ENCODE peak calls at places on chromosomes 12 and 14, in seven cellular contexts. Y is neuronal stem cell, O is H9, I is IMR-90, D is mesendoderm, K is mesenchymal stem cell, P is H1. G is an unnamed sample.

GRCh38 chr12:15937902-15938301 is 26.8 kb downstream of the DERA start:
- DNase-seq in Y (no peak), O (no peak), I (no peak), D (no peak), K (no peak), P (no peak), G (no peak)

GRCh38 chr12:100187068-100187467 is 13.5 kb upstream of the ACTR6 start:
- DNase-seq in K (no peak), D (no peak), O (no peak), I (no peak), Y (no peak), P (no peak), G (no peak)

GRCh38 chr14:64971890-64972785 is at the start of gene RAB15:
- DNase-seq in K (peak; percentile 24), O (no peak), D (no peak), P (no peak), Y (no peak), I (peak; percentile 6), G (peak; percentile 49)

GRCh38 chr14:75831455-75831854 is 150.3 kb downstream of the TGFB3 start:
- DNase-seq in O (no peak), P (no peak), Y (no peak), I (peak; percentile 76), D (no peak), K (no peak), G (no peak)

GRCh38 chr12:67989184-67989965 is at the start of gene IFNG-AS1:
- DNase-seq in P (no peak), K (no peak), I (no peak), O (no peak), D (no peak), Y (no peak), G (no peak)

GRCh38 chr12:92779902-92780301 is 77.1 kb downstream of the PLEKHG7 start:
- DNase-seq in Y (no peak), K (peak; percentile 29), P (no peak), I (no peak), D (no peak), O (no peak), G (peak; percentile 14)

GRCh38 chr14:75514673-75515630 is 7.3 kb upstream of the BATF start:
- DNase-seq in D (peak; percentile 43), I (peak; percentile 15), K (no peak), P (peak; percentile 53), Y (no peak), O (peak; percentile 67), G (peak; percentile 12)

GRCh38 chr14:95133282-95133681 is 24.0 kb downstream of the DICER1 start:
- DNase-seq in K (no peak), I (peak; percentile 35), P (no peak), Y (peak; percentile 65), D (no peak), O (no peak), G (no peak)

GRCh38 chr14:59355101-59355500 is 110.1 kb downstream of the GPR135 start:
- DNase-seq in I (no peak), D (no peak), O (no peak), P (no peak), Y (no peak), K (no peak), G (no peak)

GRCh38 chr14:22885975-22886374 is 3.0 kb downstream of the REM2 start:
- DNase-seq in I (no peak), Y (no peak), D (no peak), P (no peak), K (no peak), O (no peak), G (no peak)

GRCh38 chr12:127496255-127496654 is 770.7 kb upstream of the TMEM132C start:
- DNase-seq in I (no peak), Y (no peak), O (peak; percentile 73), K (no peak), P (peak; percentile 54), D (peak; percentile 45), G (no peak)

GRCh38 chr14:64221604-64222003 is 72.6 kb downstream of the ESR2 start:
- DNase-seq in O (no peak), D (no peak), Y (no peak), I (no peak), K (no peak), P (no peak), G (no peak)

DNA sequence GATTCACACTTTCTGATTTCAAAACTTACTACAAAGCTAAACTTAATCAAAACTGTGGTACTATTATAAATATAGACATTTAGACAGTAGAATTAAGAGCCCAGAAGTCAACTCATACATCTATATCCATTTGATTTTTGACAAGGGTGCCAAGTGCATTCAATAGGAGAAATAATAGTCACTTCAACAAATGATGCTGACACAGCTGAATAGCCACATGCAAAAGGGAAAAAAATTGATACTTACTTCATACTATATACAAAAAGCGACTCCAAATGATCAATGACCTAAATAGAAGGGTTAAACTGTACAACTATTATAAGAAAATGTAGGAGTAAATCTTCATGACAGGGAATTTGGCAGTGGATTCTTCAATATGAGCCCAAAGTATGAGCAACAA is 40.7 kb upstream of the SYT10 start:
- DNase-seq in D (no peak), K (no peak), I (no peak), Y (no peak), O (no peak), P (no peak), G (no peak)
- H3K23ac ChIP-seq in D (no peak overlapping the region), K (no peak overlapping the region), I (no peak overlapping the region), Y (no peak overlapping the region), O (no peak overlapping the region), P (no peak overlapping the region), G (no peak overlapping the region)

GRCh38 chr12:54002915-54003339 is 3.0 kb downstream of the HOXC9 start:
- DNase-seq in Y (no peak), O (no peak), D (no peak), P (no peak), K (no peak), I (no peak), G (no peak)

GRCh38 chr12:54000105-54000773 is at the start of gene HOXC9:
- DNase-seq in D (no peak), P (no peak), K (no peak), Y (no peak), I (no peak), O (no peak), G (no peak)

GRCh38 chr12:54000774-54001114 is 783 bp downstream of the HOXC9 start:
- DNase-seq in Y (no peak), P (no peak), O (no peak), K (no peak), I (no peak), D (no peak), G (no peak)

GRCh38 chr12:54002278-54002914 is 2.4 kb downstream of the HOXC9 start:
- DNase-seq in I (no peak), K (no peak), D (no peak), P (no peak), O (no peak), Y (no peak), G (no peak)

DNA sequence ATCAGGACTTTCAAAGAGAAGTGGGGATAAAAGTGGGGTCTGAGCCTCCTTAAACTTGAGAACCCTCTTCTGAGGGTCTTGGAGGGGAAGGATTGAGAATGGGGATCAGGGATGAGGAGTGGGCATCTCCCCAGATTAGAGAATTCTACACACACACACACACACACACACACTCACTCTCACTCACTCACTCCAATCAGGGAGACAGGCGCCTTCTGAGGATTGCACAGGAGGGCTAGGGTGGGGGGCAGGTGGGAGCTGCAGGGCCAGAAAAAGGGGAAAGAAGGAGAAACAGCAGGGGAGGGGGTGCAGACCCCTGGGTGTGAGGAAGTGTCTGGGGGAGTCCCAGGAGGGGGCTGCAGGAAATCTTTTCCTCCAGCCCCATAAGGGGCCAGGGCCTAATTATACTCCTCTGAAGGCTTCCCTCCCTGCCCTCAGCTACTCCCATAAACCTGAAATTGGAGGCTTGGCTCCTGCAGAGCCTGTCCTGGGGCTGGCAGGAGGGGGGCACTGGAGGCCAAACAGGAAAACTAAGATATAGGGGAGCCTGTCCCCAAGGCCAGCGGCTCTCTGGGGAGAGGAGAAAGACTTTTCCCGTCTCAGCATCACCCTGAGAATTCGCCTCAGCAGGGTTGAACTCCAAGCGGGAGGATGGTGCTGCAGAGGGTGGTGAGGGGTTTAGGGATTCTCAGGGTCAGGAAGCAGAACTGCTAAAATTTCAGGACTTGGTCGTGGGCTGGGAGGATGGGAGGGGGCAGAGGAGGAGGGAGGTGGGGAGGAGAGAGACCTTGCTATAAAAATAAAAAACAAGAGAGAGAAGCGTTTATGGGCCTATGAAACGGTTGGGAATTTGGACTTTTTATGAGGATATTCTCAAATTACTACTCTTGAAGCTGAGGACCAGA is 1.6 kb downstream of the HOXC9 start:
- DNase-seq in O (no peak), I (no peak), P (no peak), K (no peak), Y (no peak), D (no peak), G (no peak)
- H3K23ac ChIP-seq in O (no peak overlapping the region), I (no peak overlapping the region), P (no peak overlapping the region), K (no peak overlapping the region), Y (no peak overlapping the region), D (no peak overlapping the region), G (no peak overlapping the region)

GRCh38 chr14:61558271-61558670 is 137.0 kb upstream of the HIF1A start:
- DNase-seq in P (no peak), D (no peak), O (no peak), Y (no peak), K (no peak), I (no peak), G (no peak)

GRCh38 chr14:61556455-61556854 is 138.9 kb upstream of the HIF1A start:
- DNase-seq in K (no peak), P (no peak), I (no peak), O (no peak), Y (no peak), D (no peak), G (no peak)

GRCh38 chr14:61559641-61560201 is 135.6 kb upstream of the HIF1A start:
- DNase-seq in O (peak; percentile 39), D (peak; percentile 40), Y (no peak), I (no peak), K (no peak), P (no peak), G (no peak)

GRCh38 chr14:61557262-61557661 is 138.1 kb upstream of the HIF1A start:
- DNase-seq in Y (no peak), I (no peak), D (no peak), P (no peak), O (no peak), K (no peak), G (no peak)

DNA sequence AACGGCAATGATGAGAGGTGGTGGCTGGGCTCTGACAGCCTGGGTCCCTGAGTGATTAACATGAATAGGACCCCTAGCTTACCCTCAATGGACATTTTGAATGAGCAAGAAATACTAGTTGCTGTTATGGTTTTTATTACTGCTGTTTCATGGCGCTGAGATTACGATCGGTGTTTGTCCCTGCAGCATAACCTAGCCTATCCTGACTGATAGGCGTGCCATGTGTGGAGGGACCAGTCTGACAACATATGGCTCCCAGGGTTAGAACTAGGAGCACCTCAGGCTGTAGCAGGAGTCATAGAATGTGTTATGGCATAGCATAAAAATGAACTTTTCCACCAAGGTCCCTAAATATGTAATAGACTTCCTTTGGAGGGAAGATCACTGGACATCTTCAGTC is 137.5 kb upstream of the HIF1A start:
- DNase-seq in P (no peak), O (no peak), I (no peak), Y (no peak), D (no peak), K (no peak), G (no peak)
- H3K23ac ChIP-seq in P (no peak overlapping the region), O (no peak overlapping the region), I (no peak overlapping the region), Y (no peak overlapping the region), D (no peak overlapping the region), K (no peak overlapping the region), G (no peak overlapping the region)

DNA sequence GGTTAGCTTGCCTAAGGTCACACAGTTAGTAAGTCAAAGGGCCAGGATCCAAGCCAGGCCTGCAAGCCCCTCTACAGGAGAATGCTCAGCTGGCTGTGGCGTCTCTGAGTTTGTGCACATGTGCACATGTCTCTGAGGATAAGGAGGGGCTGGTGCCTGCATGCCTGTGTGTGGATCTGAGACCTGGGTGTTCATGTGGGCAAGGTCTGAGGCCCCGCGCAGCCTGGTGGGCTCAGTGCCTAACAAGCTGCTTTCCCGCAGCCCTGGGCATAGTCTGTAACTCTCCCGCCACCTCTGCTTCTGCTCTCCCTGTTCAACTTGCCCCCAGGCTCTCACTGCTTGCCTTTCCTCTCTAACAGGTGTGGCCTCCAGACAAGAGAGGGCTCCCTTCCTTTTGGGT is 4.3 kb upstream of the SLC6A12 start:
- DNase-seq in K (no peak), Y (no peak), O (no peak), D (no peak), I (no peak), P (no peak), G (no peak)
- H3K23ac ChIP-seq in K (no peak overlapping the region), Y (no peak overlapping the region), O (no peak overlapping the region), D (no peak overlapping the region), I (no peak overlapping the region), P (no peak overlapping the region), G (no peak overlapping the region)